ENCODE peak calls at places on chromosomes 4 and X, in eight cellular contexts. B is hepatocyte, F is left ventricle myocardium superior, H is Daoy, C is aorta, K is neural crest cell, S is OCI-M1, L is psoas muscle. V is an unnamed sample.

GRCh38 chr4:76747613-76748012 is 150.3 kb downstream of the SOWAHB start:
- DNase-seq in L (no peak), F (no peak), C (no peak), K (no peak), S (no peak), B (no peak), H (no peak), V (no peak)

GRCh38 chr4:7199129-7199725 is 6.9 kb downstream of the SORCS2 start:
- DNase-seq in K (no peak), B (no peak), H (no peak), F (no peak), L (no peak), C (peak; percentile 37), S (no peak), V (no peak)

GRCh38 chr4:187128226-187128625 is 404.6 kb upstream of the FAT1 start:
- DNase-seq in B (no peak), F (no peak), C (no peak), H (peak; percentile 75), L (no peak), K (no peak), S (no peak), V (no peak)

GRCh38 chr4:724131-724530 is 18.5 kb downstream of the PCGF3 start:
- DNase-seq in K (no peak), H (no peak), F (no peak), L (no peak), C (no peak), S (no peak), B (no peak), V (no peak)

GRCh38 chrX:66110112-66110511 is 53.9 kb upstream of the HEPH start:
- DNase-seq in L (no peak), S (peak; percentile 86), H (no peak), K (no peak), C (no peak), F (no peak), B (peak; percentile 9), V (peak; percentile 16)

GRCh38 chr4:86893136-86893535 is 914 bp upstream of the C4orf36 start:
- DNase-seq in L (no peak), H (no peak), S (no peak), K (no peak), C (no peak), B (no peak), F (no peak), V (no peak)

GRCh38 chrX:40871385-40872082 is 136.2 kb upstream of the MED14 start:
- DNase-seq in F (no peak), K (no peak), B (no peak), C (no peak), L (no peak), H (peak; percentile 10), S (no peak), V (peak; percentile 80)

GRCh38 chr4:29276150-29276549 is 1444.0 kb upstream of the PCDH7 start:
- DNase-seq in S (no peak), B (no peak), C (no peak), F (no peak), H (no peak), K (no peak), L (no peak), V (no peak)

GRCh38 chr4:115687356-115687755 is 573.9 kb upstream of the NDST4 start:
- DNase-seq in B (no peak), L (no peak), F (no peak), K (no peak), C (no peak), H (no peak), S (peak; percentile 51), V (no peak)

GRCh38 chrX:103081051-103081450 is 11.9 kb downstream of the NXF3 start:
- DNase-seq in K (no peak), L (no peak), S (no peak), F (no peak), C (no peak), H (no peak), B (no peak), V (no peak)

GRCh38 chr4:90840828-90841227 is 713.6 kb downstream of the CCSER1 start:
- DNase-seq in C (no peak), F (no peak), B (no peak), H (no peak), K (no peak), L (no peak), S (no peak), V (no peak)

GRCh38 chrX:45517090-45517973 is 316.7 kb upstream of the DIPK2B start:
- DNase-seq in C (no peak), K (no peak), F (no peak), S (no peak), B (no peak), H (peak; percentile 48), L (no peak), V (no peak)

GRCh38 chrX:103774070-103774642 is 2.5 kb upstream of the PLP1 start:
- DNase-seq in F (no peak), B (peak; percentile 27), S (no peak), K (no peak), H (peak; percentile 31), L (no peak), C (no peak), V (peak; percentile 3)

GRCh38 chrX:153763989-153764755 is at the start of gene PLXNB3:
- DNase-seq in H (peak; percentile 80), K (peak; percentile 58), L (peak; percentile 81), C (peak; percentile 89), B (peak; percentile 83), F (peak; percentile 85), S (peak; percentile 65), V (peak; percentile 64)

GRCh38 chr4:1196421-1197183 is 24.2 kb upstream of the SPON2 start:
- DNase-seq in F (no peak), K (no peak), B (peak; percentile 1), S (no peak), L (peak; percentile 11), H (peak; percentile 1), C (no peak), V (peak; percentile 1)

GRCh38 chr4:83644677-83645639 is 109.0 kb downstream of the GPAT3 start:
- DNase-seq in S (peak; percentile 82), F (no peak), H (peak; percentile 34), C (no peak), K (peak; percentile 53), L (no peak), B (peak; percentile 76), V (peak; percentile 70)

GRCh38 chr4:89712141-89712540 is 124.8 kb downstream of the SNCA start:
- DNase-seq in S (no peak), H (no peak), L (no peak), C (no peak), B (no peak), F (no peak), K (no peak), V (no peak)